ENCODE peak calls at places on chromosomes 11 and 22, in ten cellular contexts. One of them, this sample, is unnamed.

GRCh38 chr11:43558556-43559127 is 121.9 kb upstream of the HSD17B12 start:
- DNase-seq in body of pancreas: no peak
- DNase-seq in spleen: no peak
- DNase-seq in A549: no peak
- DNase-seq in tibial nerve: no peak
- DNase-seq in HCT116: no peak
- DNase-seq in stomach: no peak
- DNase-seq in IMR-90: no peak
- DNase-seq in heart left ventricle: no peak
- DNase-seq in transverse colon: no peak
- DNase-seq in this sample: no peak

GRCh38 chr22:26579331-26579886 is 10.5 kb downstream of the TPST2 start:
- DNase-seq in spleen: peak; percentile 93
- DNase-seq in IMR-90: no peak
- DNase-seq in HCT116: no peak
- DNase-seq in tibial nerve: no peak
- DNase-seq in heart left ventricle: peak; percentile 38
- DNase-seq in transverse colon: peak; percentile 62
- DNase-seq in A549: no peak
- DNase-seq in stomach: peak; percentile 35
- DNase-seq in body of pancreas: no peak
- DNase-seq in this sample: peak; percentile 80

GRCh38 chr11:76152741-76153608 is 53.3 kb downstream of the WNT11 start:
- DNase-seq in spleen: peak; percentile 77
- DNase-seq in transverse colon: peak; percentile 11
- DNase-seq in IMR-90: no peak
- DNase-seq in HCT116: no peak
- DNase-seq in A549: no peak
- DNase-seq in body of pancreas: no peak
- DNase-seq in heart left ventricle: no peak
- DNase-seq in stomach: no peak
- DNase-seq in tibial nerve: no peak
- DNase-seq in this sample: peak; percentile 69

GRCh38 chr11:79382301-79382700 is 58.5 kb downstream of the TENM4 start:
- DNase-seq in IMR-90: no peak
- DNase-seq in stomach: no peak
- DNase-seq in body of pancreas: no peak
- DNase-seq in spleen: no peak
- DNase-seq in tibial nerve: no peak
- DNase-seq in heart left ventricle: no peak
- DNase-seq in HCT116: no peak
- DNase-seq in transverse colon: no peak
- DNase-seq in A549: no peak
- DNase-seq in this sample: no peak

GRCh38 chr11:128694618-128695481 is 978 bp downstream of the FLI1 start:
- DNase-seq in stomach: no peak
- DNase-seq in HCT116: no peak
- DNase-seq in A549: no peak
- DNase-seq in tibial nerve: no peak
- DNase-seq in body of pancreas: no peak
- DNase-seq in heart left ventricle: peak; percentile 51
- DNase-seq in IMR-90: no peak
- DNase-seq in spleen: peak; percentile 95
- DNase-seq in transverse colon: no peak
- DNase-seq in this sample: no peak

GRCh38 chr22:39454385-39454871 is 2.4 kb upstream of the MGAT3 start:
- DNase-seq in heart left ventricle: no peak
- DNase-seq in body of pancreas: no peak
- DNase-seq in transverse colon: peak; percentile 53
- DNase-seq in spleen: no peak
- DNase-seq in IMR-90: no peak
- DNase-seq in tibial nerve: no peak
- DNase-seq in stomach: peak; percentile 68
- DNase-seq in HCT116: no peak
- DNase-seq in A549: no peak
- DNase-seq in this sample: peak; percentile 87

GRCh38 chr11:134613646-134614045 is 201.6 kb upstream of the B3GAT1 start:
- DNase-seq in A549: no peak
- DNase-seq in body of pancreas: no peak
- DNase-seq in stomach: no peak
- DNase-seq in HCT116: no peak
- DNase-seq in spleen: no peak
- DNase-seq in transverse colon: no peak
- DNase-seq in tibial nerve: no peak
- DNase-seq in heart left ventricle: no peak
- DNase-seq in IMR-90: no peak
- DNase-seq in this sample: no peak

GRCh38 chr22:43042101-43042780 is 27.3 kb upstream of the PACSIN2 start:
- DNase-seq in HCT116: no peak
- DNase-seq in heart left ventricle: no peak
- DNase-seq in IMR-90: peak; percentile 24
- DNase-seq in tibial nerve: no peak
- DNase-seq in body of pancreas: peak; percentile 45
- DNase-seq in transverse colon: no peak
- DNase-seq in A549: no peak
- DNase-seq in stomach: no peak
- DNase-seq in spleen: no peak
- DNase-seq in this sample: no peak

GRCh38 chr11:26974068-26974790 is 19.7 kb upstream of the FIBIN start:
- DNase-seq in heart left ventricle: no peak
- DNase-seq in tibial nerve: no peak
- DNase-seq in A549: no peak
- DNase-seq in stomach: no peak
- DNase-seq in HCT116: no peak
- DNase-seq in spleen: no peak
- DNase-seq in body of pancreas: no peak
- DNase-seq in IMR-90: peak; percentile 69
- DNase-seq in transverse colon: no peak
- DNase-seq in this sample: no peak

GRCh38 chr11:61914471-61915171 is 2.7 kb downstream of the RAB3IL1 start:
- DNase-seq in body of pancreas: no peak
- DNase-seq in transverse colon: no peak
- DNase-seq in heart left ventricle: no peak
- DNase-seq in IMR-90: no peak
- DNase-seq in A549: no peak
- DNase-seq in HCT116: no peak
- DNase-seq in spleen: no peak
- DNase-seq in tibial nerve: no peak
- DNase-seq in stomach: no peak
- DNase-seq in this sample: no peak

GRCh38 chr22:37416806-37417205 is 10.5 kb downstream of the ELFN2 start:
- DNase-seq in spleen: no peak
- DNase-seq in HCT116: no peak
- DNase-seq in body of pancreas: peak; percentile 36
- DNase-seq in stomach: no peak
- DNase-seq in heart left ventricle: no peak
- DNase-seq in transverse colon: no peak
- DNase-seq in IMR-90: no peak
- DNase-seq in tibial nerve: no peak
- DNase-seq in A549: no peak
- DNase-seq in this sample: peak; percentile 49

GRCh38 chr22:36467946-36468345 is 13.5 kb downstream of the TXN2 start:
- DNase-seq in IMR-90: peak; percentile 97
- DNase-seq in heart left ventricle: peak; percentile 60
- DNase-seq in spleen: no peak
- DNase-seq in transverse colon: no peak
- DNase-seq in A549: peak; percentile 33
- DNase-seq in stomach: no peak
- DNase-seq in body of pancreas: no peak
- DNase-seq in tibial nerve: no peak
- DNase-seq in HCT116: peak; percentile 58
- DNase-seq in this sample: no peak

GRCh38 chr22:44918166-44918924 is 91.5 kb downstream of the PHF21B start:
- DNase-seq in HCT116: no peak
- DNase-seq in body of pancreas: no peak
- DNase-seq in IMR-90: no peak
- DNase-seq in stomach: no peak
- DNase-seq in spleen: peak; percentile 44
- DNase-seq in transverse colon: no peak
- DNase-seq in A549: no peak
- DNase-seq in heart left ventricle: no peak
- DNase-seq in tibial nerve: no peak
- DNase-seq in this sample: peak; percentile 28

GRCh38 chr11:108606495-108607160 is 13.1 kb upstream of the EXPH5 start:
- DNase-seq in heart left ventricle: no peak
- DNase-seq in stomach: no peak
- DNase-seq in IMR-90: peak; percentile 4
- DNase-seq in tibial nerve: no peak
- DNase-seq in spleen: no peak
- DNase-seq in transverse colon: no peak
- DNase-seq in body of pancreas: no peak
- DNase-seq in A549: no peak
- DNase-seq in HCT116: no peak
- DNase-seq in this sample: no peak

GRCh38 chr11:614583-615452 is 932 bp downstream of the IRF7 start:
- DNase-seq in heart left ventricle: peak; percentile 58
- DNase-seq in tibial nerve: no peak
- DNase-seq in transverse colon: peak; percentile 61
- DNase-seq in spleen: peak; percentile 86
- DNase-seq in stomach: peak; percentile 79
- DNase-seq in body of pancreas: peak; percentile 64
- DNase-seq in A549: no peak
- DNase-seq in IMR-90: no peak
- DNase-seq in HCT116: no peak
- DNase-seq in this sample: no peak

GRCh38 chr11:111378773-111379499 is at the start of gene POU2AF1:
- DNase-seq in heart left ventricle: no peak
- DNase-seq in A549: no peak
- DNase-seq in stomach: no peak
- DNase-seq in IMR-90: peak; percentile 43
- DNase-seq in transverse colon: peak; percentile 75
- DNase-seq in tibial nerve: no peak
- DNase-seq in body of pancreas: no peak
- DNase-seq in spleen: peak; percentile 95
- DNase-seq in HCT116: no peak
- DNase-seq in this sample: no peak

GRCh38 chr11:122746050-122746478 is 90.5 kb downstream of the UBASH3B start:
- DNase-seq in stomach: no peak
- DNase-seq in IMR-90: no peak
- DNase-seq in spleen: no peak
- DNase-seq in A549: no peak
- DNase-seq in transverse colon: peak; percentile 20
- DNase-seq in tibial nerve: no peak
- DNase-seq in HCT116: no peak
- DNase-seq in body of pancreas: no peak
- DNase-seq in heart left ventricle: no peak
- DNase-seq in this sample: peak; percentile 66
- TF ChIP-seq POLR2A in stomach: no peak
- TF ChIP-seq POLR2A in IMR-90: no peak
- TF ChIP-seq POLR2A in spleen: no peak
- TF ChIP-seq POLR2A in A549: no peak
- TF ChIP-seq POLR2A in transverse colon: no peak
- TF ChIP-seq POLR2A in tibial nerve: no peak
- TF ChIP-seq POLR2A in HCT116: no peak
- TF ChIP-seq POLR2A in body of pancreas: no peak
- TF ChIP-seq POLR2A in heart left ventricle: no peak
- TF ChIP-seq POLR2A in this sample: no peak

DNA sequence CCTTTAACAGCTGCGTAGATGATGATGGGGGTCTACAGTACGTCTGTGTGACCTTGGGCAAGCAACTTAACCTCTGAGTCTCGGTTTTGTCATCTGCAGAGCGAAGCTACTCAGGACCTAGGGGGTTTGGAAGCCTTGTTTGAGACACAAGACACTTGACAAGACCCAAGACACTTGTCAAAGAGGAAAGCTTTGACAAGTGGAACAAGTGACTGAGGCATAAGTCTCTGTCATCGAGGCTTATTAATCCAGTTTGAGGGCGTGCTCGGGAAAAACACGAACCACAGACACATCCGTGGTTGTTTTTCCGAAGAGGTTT is 732 bp upstream of the PC start:
- DNase-seq in stomach: no peak
- DNase-seq in transverse colon: no peak
- DNase-seq in IMR-90: no peak
- DNase-seq in tibial nerve: no peak
- DNase-seq in body of pancreas: no peak
- DNase-seq in A549: no peak
- DNase-seq in heart left ventricle: no peak
- DNase-seq in spleen: no peak
- DNase-seq in HCT116: no peak
- DNase-seq in this sample: no peak
- H3K4me3 ChIP-seq in stomach: peak overlapping the region; percentile 69
- H3K4me3 ChIP-seq in transverse colon: no peak overlapping the region
- H3K4me3 ChIP-seq in IMR-90: peak overlapping the region; percentile 10
- H3K4me3 ChIP-seq in tibial nerve: peak overlapping the region; percentile 64
- H3K4me3 ChIP-seq in body of pancreas: no peak overlapping the region
- H3K4me3 ChIP-seq in A549: peak overlapping the region; percentile 33
- H3K4me3 ChIP-seq in heart left ventricle: peak overlapping the region; percentile 72
- H3K4me3 ChIP-seq in spleen: peak overlapping the region; percentile 23
- H3K4me3 ChIP-seq in HCT116: peak overlapping the region; percentile 65
- H3K4me3 ChIP-seq in this sample: peak overlapping the region; percentile 63

DNA sequence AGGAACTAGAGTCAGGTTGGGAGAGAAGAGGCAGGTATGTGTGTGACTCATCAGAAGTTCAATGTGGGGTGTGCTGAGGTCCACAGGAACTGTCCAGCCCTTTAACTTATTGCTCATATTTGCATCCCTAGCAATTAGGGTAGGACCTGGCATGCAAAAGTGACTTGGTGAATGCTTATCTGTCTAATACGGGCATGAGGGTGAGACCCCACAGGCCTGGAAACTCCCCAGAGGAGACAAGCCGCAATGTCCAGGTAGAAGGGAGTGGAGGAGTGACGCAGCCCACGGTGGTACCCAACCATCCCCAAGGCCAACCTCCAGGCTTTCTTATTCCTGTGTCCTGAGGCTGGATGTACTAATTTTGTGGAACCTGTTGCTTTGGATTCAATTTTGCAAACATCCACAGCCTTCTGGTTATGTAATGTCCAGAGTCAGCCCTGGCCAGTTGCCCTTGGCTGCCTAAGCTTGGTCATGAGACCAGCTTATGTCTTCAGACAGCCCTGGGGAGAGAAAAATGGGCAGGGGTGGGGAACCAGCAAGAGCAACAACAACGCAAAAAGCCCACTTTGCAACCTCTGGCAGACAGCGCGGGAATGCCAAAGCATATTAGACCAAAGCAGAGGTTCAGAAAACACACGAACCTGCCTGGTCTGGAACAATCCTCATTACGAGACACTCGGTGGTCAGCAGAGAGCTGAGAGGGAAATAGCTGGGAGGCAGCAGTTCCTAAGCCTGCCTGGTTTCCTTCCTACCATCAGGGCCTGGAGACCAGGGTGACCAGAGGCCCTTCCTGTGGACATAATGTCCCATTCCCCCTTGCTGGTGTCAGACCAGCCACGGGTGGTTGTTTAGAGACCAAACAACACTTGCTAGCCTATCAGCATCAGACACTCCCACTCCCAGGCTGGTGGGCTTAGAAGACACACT is 49.3 kb downstream of the TIMP3 start:
- DNase-seq in HCT116: no peak
- DNase-seq in spleen: no peak
- DNase-seq in IMR-90: no peak
- DNase-seq in tibial nerve: peak; percentile 93
- DNase-seq in A549: no peak
- DNase-seq in body of pancreas: peak; percentile 44
- DNase-seq in heart left ventricle: peak; percentile 89
- DNase-seq in stomach: peak; percentile 43
- DNase-seq in transverse colon: peak; percentile 63
- DNase-seq in this sample: no peak
- H3K27ac ChIP-seq in HCT116: no peak overlapping the region
- H3K27ac ChIP-seq in spleen: peak overlapping the region; percentile 15
- H3K27ac ChIP-seq in IMR-90: no peak overlapping the region
- H3K27ac ChIP-seq in tibial nerve: peak overlapping the region; percentile 85
- H3K27ac ChIP-seq in A549: no peak overlapping the region
- H3K27ac ChIP-seq in body of pancreas: no peak overlapping the region
- H3K27ac ChIP-seq in heart left ventricle: peak overlapping the region; percentile 83
- H3K27ac ChIP-seq in stomach: peak overlapping the region; percentile 67
- H3K27ac ChIP-seq in transverse colon: peak overlapping the region; percentile 61
- H3K27ac ChIP-seq in this sample: no peak overlapping the region

GRCh38 chr11:47213985-47214564 is 699 bp upstream of the DDB2 start:
- DNase-seq in stomach: peak; percentile 94
- DNase-seq in HCT116: peak; percentile 81
- DNase-seq in IMR-90: peak; percentile 61
- DNase-seq in tibial nerve: peak; percentile 87
- DNase-seq in transverse colon: peak; percentile 94
- DNase-seq in heart left ventricle: peak; percentile 97
- DNase-seq in spleen: peak; percentile 97
- DNase-seq in A549: peak; percentile 96
- DNase-seq in body of pancreas: peak; percentile 96
- DNase-seq in this sample: peak; percentile 89
- TF ChIP-seq POLR2A in stomach: no peak
- TF ChIP-seq POLR2A in HCT116: peak; percentile 62
- TF ChIP-seq POLR2A in IMR-90: no peak
- TF ChIP-seq POLR2A in tibial nerve: peak; percentile 54
- TF ChIP-seq POLR2A in transverse colon: peak; percentile 86
- TF ChIP-seq POLR2A in heart left ventricle: peak; percentile 80
- TF ChIP-seq POLR2A in spleen: peak; percentile 60
- TF ChIP-seq POLR2A in A549: peak; percentile 79
- TF ChIP-seq POLR2A in body of pancreas: peak; percentile 65
- TF ChIP-seq POLR2A in this sample: peak; percentile 70

This sample was measured in Peyer's patch.